ENCODE peak calls at places on chromosome X, in five cellular contexts. V, P, Z, O and K are unnamed samples.

GRCh38 chrX:86349115-86349514 is 200.9 kb downstream of the DACH2 start:
- DNase-seq in V (no peak), P (no peak), Z (no peak), O (no peak), K (no peak)

GRCh38 chrX:110228453-110228852 is 89.4 kb downstream of the AMMECR1 start:
- DNase-seq in V (no peak), P (no peak), Z (peak; percentile 13), O (no peak), K (no peak)

GRCh38 chrX:103688949-103689348 is 2.5 kb upstream of the MORF4L2 start:
- DNase-seq in V (peak; percentile 44), P (peak; percentile 49), Z (peak; percentile 25), O (peak; percentile 13), K (no peak)

GRCh38 chrX:14718403-14718802 is 154.5 kb downstream of the FANCB start:
- DNase-seq in V (peak; percentile 10), P (no peak), Z (no peak), O (no peak), K (no peak)

GRCh38 chrX:151370906-151371305 is 26.1 kb upstream of the VMA21 start:
- DNase-seq in V (no peak), P (peak; percentile 50), Z (peak; percentile 5), O (peak; percentile 13), K (no peak)

GRCh38 chrX:12210921-12211320 is 72.6 kb downstream of the FRMPD4 start:
- DNase-seq in V (peak; percentile 31), P (no peak), Z (no peak), O (no peak), K (no peak)

GRCh38 chrX:34288782-34289181 is 156.7 kb upstream of the FAM47A start:
- DNase-seq in V (no peak), P (no peak), Z (no peak), O (no peak), K (no peak)

GRCh38 chrX:70826715-70827114 is 81.8 kb downstream of the TEX11 start:
- DNase-seq in V (no peak), P (no peak), Z (no peak), O (no peak), K (no peak)

GRCh38 chrX:15474058-15474457 is 19.1 kb downstream of the PIR start:
- DNase-seq in V (no peak), P (no peak), Z (no peak), O (no peak), K (no peak)

GRCh38 chrX:42567268-42567667 is 210.7 kb downstream of the PPP1R2C start:
- DNase-seq in V (no peak), P (no peak), Z (no peak), O (no peak), K (no peak)

GRCh38 chrX:84118769-84119168 is 69.2 kb downstream of the RPS6KA6 start:
- DNase-seq in V (no peak), P (no peak), Z (no peak), O (no peak), K (no peak)

GRCh38 chrX:81286608-81287007 is 84.7 kb downstream of the SH3BGRL start:
- DNase-seq in V (peak; percentile 26), P (no peak), Z (no peak), O (no peak), K (no peak)

GRCh38 chrX:40171513-40172168 is 73.9 kb upstream of the BCOR start:
- DNase-seq in V (no peak), P (no peak), Z (peak; percentile 45), O (no peak), K (no peak)

GRCh38 chrX:65673857-65674350 is 6.5 kb downstream of the MSN start:
- DNase-seq in V (no peak), P (no peak), Z (no peak), O (no peak), K (no peak)
- TF ChIP-seq BHLHE40 in V (no peak), P (no peak), Z (no peak), O (no peak), K (no peak)

GRCh38 chrX:72121381-72121780 is 10.3 kb downstream of the RTL5 start:
- DNase-seq in V (peak; percentile 75), P (no peak), Z (no peak), O (no peak), K (no peak)
- TF ChIP-seq BHLHE40 in V (no peak), P (no peak), Z (no peak), O (no peak), K (no peak)

DNA sequence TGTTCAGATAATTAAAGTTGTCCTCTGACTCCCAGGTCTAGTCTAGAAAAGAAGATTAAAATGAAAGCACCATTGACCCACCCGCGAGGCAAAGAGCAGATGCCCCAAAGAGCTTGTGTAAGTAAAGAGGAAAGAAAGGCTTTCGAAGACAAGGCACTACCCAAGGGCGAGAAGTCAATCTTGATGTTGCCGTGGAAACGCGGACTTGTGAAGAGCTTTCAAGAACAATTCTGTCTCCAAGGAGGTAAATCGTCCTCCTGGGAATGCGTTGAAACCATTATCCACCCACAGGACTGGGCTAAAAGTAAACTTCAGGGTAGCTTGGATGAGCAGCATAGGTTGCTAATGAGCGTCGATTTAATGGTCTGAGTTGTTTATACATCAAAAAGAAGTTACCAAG is 189.3 kb downstream of the DHRSX start:
- DNase-seq in V (no peak), P (no peak), Z (no peak), O (no peak), K (no peak)
- TF ChIP-seq BHLHE40 in V (no peak), P (no peak), Z (no peak), O (no peak), K (no peak)

GRCh38 chrX:21907250-21907649 is 33.3 kb upstream of the SMS start:
- DNase-seq in V (peak; percentile 30), P (no peak), Z (no peak), O (no peak), K (no peak)

GRCh38 chrX:21911481-21911880 is 29.0 kb upstream of the SMS start:
- DNase-seq in V (no peak), P (no peak), Z (no peak), O (no peak), K (no peak)

GRCh38 chrX:21912989-21913388 is 27.5 kb upstream of the SMS start:
- DNase-seq in V (no peak), P (no peak), Z (no peak), O (no peak), K (no peak)

DNA sequence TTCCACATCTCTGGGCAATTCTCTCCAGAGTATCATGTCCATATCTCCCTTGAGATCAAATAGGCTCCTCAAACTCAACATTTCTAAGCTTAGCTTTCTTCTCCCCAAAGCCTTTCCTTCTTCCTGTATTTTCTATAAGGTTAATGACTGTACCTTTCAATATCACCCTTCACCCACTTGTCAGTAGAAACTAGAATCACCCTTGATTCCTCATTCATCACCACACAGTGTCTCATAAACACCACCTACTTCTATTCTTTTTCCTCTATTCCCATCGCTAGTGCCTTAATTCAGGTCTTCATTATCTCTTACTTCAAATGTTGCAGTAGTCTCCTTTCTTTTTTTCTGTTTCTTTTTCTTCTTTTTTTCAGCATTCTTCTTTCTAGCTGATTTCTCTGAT is 28.3 kb upstream of the SMS start:
- DNase-seq in V (no peak), P (no peak), Z (no peak), O (no peak), K (no peak)
- TF ChIP-seq BHLHE40 in V (no peak), P (no peak), Z (no peak), O (no peak), K (no peak)

DNA sequence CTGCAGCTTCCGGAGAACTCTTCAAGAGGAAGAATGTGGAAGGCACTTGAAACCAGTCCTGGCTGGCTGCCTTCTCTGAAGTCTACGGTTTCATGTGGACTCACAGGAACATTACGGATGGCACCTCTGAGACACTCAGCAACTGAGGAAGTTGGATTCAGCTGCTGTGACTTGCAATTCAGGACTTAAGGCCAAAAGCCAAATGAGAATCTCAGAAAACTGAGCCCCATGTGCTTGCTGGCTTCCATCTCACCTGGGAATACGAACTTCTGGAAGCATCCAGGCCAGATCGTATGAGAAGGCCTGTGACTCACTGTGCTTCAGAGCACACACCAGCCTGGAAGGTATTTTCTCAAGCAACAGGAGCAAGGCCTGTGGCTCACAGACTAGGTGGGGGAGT is 107.8 kb upstream of the GPC4 start:
- DNase-seq in V (no peak), P (no peak), Z (no peak), O (no peak), K (no peak)
- TF ChIP-seq BHLHE40 in V (no peak), P (no peak), Z (no peak), O (no peak), K (no peak)

GRCh38 chrX:101659601-101660063 is at the start of gene ARMCX2:
- DNase-seq in V (peak; percentile 69), P (no peak), Z (no peak), O (no peak), K (no peak)
- TF ChIP-seq BHLHE40 in V (no peak), P (no peak), Z (no peak), O (no peak), K (peak; percentile 72)

GRCh38 chrX:107659286-107659685 is 31.0 kb downstream of the PRPS1 start:
- DNase-seq in V (no peak), P (no peak), Z (no peak), O (no peak), K (no peak)

GRCh38 chrX:107658660-107659059 is 30.4 kb downstream of the PRPS1 start:
- DNase-seq in V (no peak), P (no peak), Z (no peak), O (no peak), K (no peak)

GRCh38 chrX:107656965-107657364 is 28.7 kb downstream of the PRPS1 start:
- DNase-seq in V (no peak), P (no peak), Z (no peak), O (no peak), K (no peak)

GRCh38 chrX:107662824-107663223 is 34.5 kb downstream of the PRPS1 start:
- DNase-seq in V (no peak), P (no peak), Z (no peak), O (no peak), K (no peak)

GRCh38 chrX:107659768-107660167 is 31.5 kb downstream of the PRPS1 start:
- DNase-seq in V (peak; percentile 64), P (no peak), Z (peak; percentile 51), O (no peak), K (no peak)
- TF ChIP-seq BHLHE40 in V (no peak), P (no peak), Z (no peak), O (no peak), K (no peak)

GRCh38 chrX:11103751-11104150 is 7.4 kb upstream of the HCCS start:
- DNase-seq in V (no peak), P (no peak), Z (no peak), O (no peak), K (no peak)
- TF ChIP-seq BHLHE40 in V (no peak), P (no peak), Z (no peak), O (no peak), K (no peak)

GRCh38 chrX:72107320-72107719 is 24.4 kb downstream of the RTL5 start:
- DNase-seq in V (peak; percentile 41), P (no peak), Z (no peak), O (no peak), K (no peak)
- TF ChIP-seq BHLHE40 in V (no peak), P (no peak), Z (no peak), O (no peak), K (no peak)